ENCODE peak calls at places on chromosomes 2 and 18, in five cellular contexts. One of them, this sample, is unnamed.

GRCh38 chr18:26460449-26461091 is 87.8 kb downstream of the KCTD1 start:
- DNase-seq in small intestine: no peak
- DNase-seq in ovary: no peak
- DNase-seq in sigmoid colon: no peak
- DNase-seq in tibial artery: no peak
- DNase-seq in this sample: peak; percentile 77

GRCh38 chr2:235709124-235709813 is 215.4 kb downstream of the AGAP1 start:
- DNase-seq in sigmoid colon: peak; percentile 41
- DNase-seq in tibial artery: no peak
- DNase-seq in ovary: no peak
- DNase-seq in small intestine: peak; percentile 99
- DNase-seq in this sample: no peak

GRCh38 chr2:40554665-40555294 is 102.9 kb upstream of the SLC8A1 start:
- DNase-seq in tibial artery: peak; percentile 84
- DNase-seq in ovary: peak; percentile 15
- DNase-seq in small intestine: peak; percentile 80
- DNase-seq in sigmoid colon: peak; percentile 70
- DNase-seq in this sample: peak; percentile 58

GRCh38 chr2:37985333-37985732 is 60.2 kb downstream of the RMDN2 start:
- DNase-seq in ovary: no peak
- DNase-seq in tibial artery: no peak
- DNase-seq in small intestine: no peak
- DNase-seq in sigmoid colon: no peak
- DNase-seq in this sample: no peak

GRCh38 chr2:151518802-151519201 is 109.1 kb downstream of the RIF1 start:
- DNase-seq in ovary: no peak
- DNase-seq in tibial artery: no peak
- DNase-seq in small intestine: no peak
- DNase-seq in sigmoid colon: no peak
- DNase-seq in this sample: no peak

GRCh38 chr18:34901299-34901698 is 139.9 kb upstream of the MAPRE2 start:
- DNase-seq in small intestine: no peak
- DNase-seq in ovary: no peak
- DNase-seq in tibial artery: no peak
- DNase-seq in sigmoid colon: no peak
- DNase-seq in this sample: no peak

GRCh38 chr2:118177318-118177717 is 89.0 kb downstream of the INSIG2 start:
- DNase-seq in sigmoid colon: no peak
- DNase-seq in ovary: no peak
- DNase-seq in small intestine: peak; percentile 57
- DNase-seq in tibial artery: no peak
- DNase-seq in this sample: no peak

GRCh38 chr2:74759991-74760390 is 73.9 kb upstream of the HK2 start:
- DNase-seq in tibial artery: no peak
- DNase-seq in ovary: no peak
- DNase-seq in sigmoid colon: no peak
- DNase-seq in small intestine: no peak
- DNase-seq in this sample: no peak

GRCh38 chr2:228689049-228689448 is 507.6 kb upstream of the SPHKAP start:
- DNase-seq in sigmoid colon: no peak
- DNase-seq in ovary: no peak
- DNase-seq in small intestine: no peak
- DNase-seq in tibial artery: no peak
- DNase-seq in this sample: no peak

GRCh38 chr2:98086491-98087446 is at the start of gene VWA3B:
- DNase-seq in ovary: peak; percentile 33
- DNase-seq in tibial artery: no peak
- DNase-seq in sigmoid colon: peak; percentile 76
- DNase-seq in small intestine: peak; percentile 90
- DNase-seq in this sample: peak; percentile 84

GRCh38 chr2:85445316-85446295 is 27.1 kb downstream of the SH2D6 start:
- DNase-seq in sigmoid colon: peak; percentile 88
- DNase-seq in tibial artery: no peak
- DNase-seq in ovary: peak; percentile 81
- DNase-seq in small intestine: no peak
- DNase-seq in this sample: peak; percentile 27

GRCh38 chr18:46917808-46918600 is 602 bp downstream of the KATNAL2 start:
- DNase-seq in ovary: peak; percentile 16
- DNase-seq in small intestine: peak; percentile 20
- DNase-seq in tibial artery: peak; percentile 37
- DNase-seq in sigmoid colon: no peak
- DNase-seq in this sample: peak; percentile 38

GRCh38 chr2:32425719-32426141 is 68.9 kb downstream of the BIRC6 start:
- DNase-seq in small intestine: no peak
- DNase-seq in sigmoid colon: no peak
- DNase-seq in tibial artery: no peak
- DNase-seq in ovary: no peak
- DNase-seq in this sample: no peak

GRCh38 chr2:131014141-131014540 is 79.1 kb downstream of the FAM168B start:
- DNase-seq in sigmoid colon: no peak
- DNase-seq in tibial artery: no peak
- DNase-seq in ovary: no peak
- DNase-seq in small intestine: no peak
- DNase-seq in this sample: no peak

GRCh38 chr2:118089015-118089800 is 937 bp downstream of the INSIG2 start:
- DNase-seq in ovary: no peak
- DNase-seq in small intestine: peak; percentile 62
- DNase-seq in tibial artery: peak; percentile 38
- DNase-seq in sigmoid colon: no peak
- DNase-seq in this sample: peak; percentile 12

GRCh38 chr2:131047275-131047652 is 46.0 kb downstream of the FAM168B start:
- DNase-seq in ovary: no peak
- DNase-seq in tibial artery: no peak
- DNase-seq in sigmoid colon: peak; percentile 52
- DNase-seq in small intestine: no peak
- DNase-seq in this sample: no peak

DNA sequence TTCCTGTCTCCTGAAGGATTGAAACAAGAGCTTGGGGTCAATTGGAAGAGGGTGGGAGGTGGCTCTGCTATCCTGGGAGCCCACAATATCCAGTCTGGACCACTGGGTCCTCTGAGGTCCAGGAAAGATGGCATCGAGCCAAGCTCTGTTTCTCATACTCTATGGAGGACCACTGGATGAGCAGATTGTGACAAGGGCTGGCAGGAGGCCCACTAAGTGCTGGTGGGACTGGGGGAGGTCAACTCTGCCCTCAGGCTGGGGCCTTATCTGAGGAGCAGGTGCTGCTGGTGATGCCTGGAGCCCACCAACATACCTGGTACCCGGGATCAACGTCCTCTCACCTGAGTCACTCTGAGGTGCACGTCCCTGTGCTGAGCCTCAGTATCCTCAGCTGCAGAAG is 142.4 kb downstream of the NDUFA10 start:
- DNase-seq in tibial artery: no peak
- DNase-seq in small intestine: no peak
- DNase-seq in sigmoid colon: no peak
- DNase-seq in ovary: no peak
- DNase-seq in this sample: no peak
- H3K9me3 ChIP-seq in tibial artery: no peaks in the 10 kb centered on the region
- H3K9me3 ChIP-seq in small intestine: no peaks in the 10 kb centered on the region
- H3K9me3 ChIP-seq in sigmoid colon: peaks cover 13% of the 10 kb centered on the region
- H3K9me3 ChIP-seq in ovary: no peaks in the 10 kb centered on the region
- H3K9me3 ChIP-seq in this sample: no peaks in the 10 kb centered on the region

DNA sequence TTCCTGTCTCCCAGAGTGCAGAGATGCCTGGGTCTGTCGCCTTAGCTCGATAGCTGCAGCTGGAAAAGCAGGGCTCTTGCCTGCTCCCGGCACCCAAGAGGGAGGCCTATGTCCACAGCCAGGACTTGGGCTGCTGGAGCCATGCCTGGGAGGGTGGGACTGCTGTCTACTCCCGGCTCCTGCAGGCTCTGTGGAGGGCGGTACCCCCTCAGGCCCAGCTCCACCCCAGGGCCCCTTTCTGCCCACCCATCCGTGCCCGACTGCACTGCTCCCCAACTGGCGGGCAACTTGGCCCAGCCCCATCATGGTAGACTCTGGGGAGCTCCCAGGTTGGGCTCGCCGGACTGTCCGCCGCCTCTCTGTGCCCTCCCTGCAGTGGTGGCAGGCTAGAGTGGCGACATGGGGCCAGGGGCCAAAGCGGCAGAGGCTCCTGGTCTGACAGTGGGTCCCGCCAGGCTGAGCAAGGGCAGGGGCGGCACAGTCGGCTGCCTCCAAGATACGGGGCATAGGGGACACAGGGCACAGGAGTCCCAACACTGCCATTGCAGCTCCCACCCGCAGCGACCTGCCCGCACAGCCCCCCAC is 901.0 kb downstream of the CCDC85A start:
- DNase-seq in tibial artery: no peak
- DNase-seq in small intestine: no peak
- DNase-seq in sigmoid colon: no peak
- DNase-seq in ovary: no peak
- DNase-seq in this sample: no peak
- H3K9me3 ChIP-seq in tibial artery: no peaks in the 10 kb centered on the region
- H3K9me3 ChIP-seq in small intestine: peaks cover 3% of the 10 kb centered on the region
- H3K9me3 ChIP-seq in sigmoid colon: no peaks in the 10 kb centered on the region
- H3K9me3 ChIP-seq in ovary: no peaks in the 10 kb centered on the region
- H3K9me3 ChIP-seq in this sample: no peaks in the 10 kb centered on the region

DNA sequence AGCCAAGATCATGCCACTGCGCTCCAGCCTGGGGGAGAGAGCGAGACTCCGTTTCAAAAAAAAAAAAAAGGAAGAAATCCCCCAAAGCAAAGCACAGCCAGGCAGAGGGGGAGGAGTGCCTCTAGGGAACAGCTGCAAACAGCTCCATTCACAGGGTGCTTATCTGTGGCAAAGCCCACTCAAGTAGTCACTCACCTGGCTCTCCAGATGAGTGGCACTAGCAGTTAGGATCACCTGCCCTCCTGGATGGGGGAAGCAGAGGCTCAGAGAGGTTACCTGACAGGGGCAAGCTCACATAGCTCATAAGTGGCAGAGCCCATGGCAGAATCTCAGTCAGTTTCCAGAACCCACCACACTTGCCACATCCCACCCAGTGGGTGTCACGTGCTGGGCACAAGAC is 30.3 kb downstream of the TFCP2L1 start:
- DNase-seq in small intestine: no peak
- DNase-seq in ovary: no peak
- DNase-seq in tibial artery: no peak
- DNase-seq in sigmoid colon: peak; percentile 27
- DNase-seq in this sample: no peak
- H3K9me3 ChIP-seq in small intestine: no peaks in the 10 kb centered on the region
- H3K9me3 ChIP-seq in ovary: no peaks in the 10 kb centered on the region
- H3K9me3 ChIP-seq in tibial artery: no peaks in the 10 kb centered on the region
- H3K9me3 ChIP-seq in sigmoid colon: no peaks in the 10 kb centered on the region
- H3K9me3 ChIP-seq in this sample: no peaks in the 10 kb centered on the region

DNA sequence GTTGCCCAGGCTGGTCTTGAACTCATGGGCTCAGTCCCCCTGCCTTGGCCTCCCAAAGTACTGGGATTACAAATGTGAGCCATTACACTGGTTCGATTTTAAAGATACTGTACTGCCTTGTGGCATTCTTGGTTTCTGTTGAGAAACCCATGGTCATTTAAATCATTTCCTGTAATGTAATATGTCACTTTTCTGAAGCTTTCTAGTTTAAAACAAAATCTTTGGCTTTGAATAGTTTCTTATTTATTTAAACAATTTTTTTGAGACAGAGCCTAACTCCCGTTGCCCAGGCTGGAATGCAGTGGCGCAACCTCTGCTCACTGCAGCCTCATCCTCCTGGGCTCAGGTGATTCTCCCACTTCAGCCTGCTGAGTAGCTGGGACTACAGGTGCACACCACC is 8.9 kb downstream of the ZNF512 start:
- DNase-seq in ovary: no peak
- DNase-seq in tibial artery: no peak
- DNase-seq in sigmoid colon: no peak
- DNase-seq in small intestine: no peak
- DNase-seq in this sample: no peak
- H3K9me3 ChIP-seq in ovary: no peaks in the 10 kb centered on the region
- H3K9me3 ChIP-seq in tibial artery: no peaks in the 10 kb centered on the region
- H3K9me3 ChIP-seq in sigmoid colon: peaks cover 3% of the 10 kb centered on the region
- H3K9me3 ChIP-seq in small intestine: no peaks in the 10 kb centered on the region
- H3K9me3 ChIP-seq in this sample: no peaks in the 10 kb centered on the region

GRCh38 chr18:78902795-78903435 is 76.7 kb upstream of the SALL3 start:
- DNase-seq in ovary: no peak
- DNase-seq in sigmoid colon: no peak
- DNase-seq in tibial artery: no peak
- DNase-seq in small intestine: no peak
- DNase-seq in this sample: no peak

GRCh38 chr18:78904179-78904531 is 75.5 kb upstream of the SALL3 start:
- DNase-seq in ovary: no peak
- DNase-seq in sigmoid colon: no peak
- DNase-seq in tibial artery: no peak
- DNase-seq in small intestine: no peak
- DNase-seq in this sample: no peak

GRCh38 chr18:78903436-78904178 is 76.0 kb upstream of the SALL3 start:
- DNase-seq in tibial artery: no peak
- DNase-seq in small intestine: no peak
- DNase-seq in sigmoid colon: no peak
- DNase-seq in ovary: no peak
- DNase-seq in this sample: no peak

GRCh38 chr18:78906066-78906465 is 73.6 kb upstream of the SALL3 start:
- DNase-seq in tibial artery: no peak
- DNase-seq in ovary: no peak
- DNase-seq in sigmoid colon: no peak
- DNase-seq in small intestine: no peak
- DNase-seq in this sample: no peak

DNA sequence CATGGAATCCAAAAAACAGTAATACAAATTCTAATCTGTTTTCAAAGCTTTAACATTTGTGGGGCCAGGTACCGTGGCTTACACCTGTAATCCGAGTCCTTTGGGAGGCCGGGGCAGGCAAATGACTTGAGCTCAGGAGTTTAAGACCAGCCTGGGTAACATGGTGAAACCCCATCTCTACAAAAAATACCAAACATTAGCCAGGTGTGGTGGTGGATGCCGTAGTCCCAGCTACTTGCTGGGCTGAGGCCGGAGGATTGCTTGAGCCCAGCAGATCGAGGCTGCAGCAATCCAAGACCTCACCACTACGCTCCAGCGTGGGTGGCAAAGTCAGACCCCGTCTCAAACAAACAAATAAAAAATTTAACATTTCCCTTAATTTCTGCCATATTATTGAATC is 74.3 kb upstream of the SALL3 start:
- DNase-seq in sigmoid colon: no peak
- DNase-seq in small intestine: no peak
- DNase-seq in ovary: no peak
- DNase-seq in tibial artery: no peak
- DNase-seq in this sample: no peak
- H3K9me3 ChIP-seq in sigmoid colon: no peaks in the 10 kb centered on the region
- H3K9me3 ChIP-seq in small intestine: no peaks in the 10 kb centered on the region
- H3K9me3 ChIP-seq in ovary: no peaks in the 10 kb centered on the region
- H3K9me3 ChIP-seq in tibial artery: no peaks in the 10 kb centered on the region
- H3K9me3 ChIP-seq in this sample: no peaks in the 10 kb centered on the region

DNA sequence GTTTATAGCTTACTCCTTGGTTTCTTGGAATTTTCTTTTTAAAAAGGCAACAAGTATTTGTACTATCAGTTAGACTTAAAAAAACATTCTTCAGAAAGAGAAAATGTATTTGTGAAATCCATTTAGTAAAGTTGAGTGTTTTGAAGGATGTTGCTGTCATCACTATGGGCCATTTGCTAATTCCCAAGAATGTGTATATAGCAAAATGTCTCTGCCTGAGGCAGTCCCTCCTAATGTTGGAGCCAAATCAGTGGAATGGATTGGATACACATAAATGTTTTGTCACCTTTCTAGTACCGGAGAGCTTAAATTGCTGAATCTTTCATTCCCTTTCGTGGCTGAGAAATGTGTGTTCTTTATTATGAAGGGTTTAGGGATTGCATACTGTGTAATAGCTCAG is 890.2 kb upstream of the ZEB2 start:
- DNase-seq in sigmoid colon: no peak
- DNase-seq in small intestine: no peak
- DNase-seq in ovary: no peak
- DNase-seq in tibial artery: no peak
- DNase-seq in this sample: no peak
- H3K9me3 ChIP-seq in sigmoid colon: no peaks in the 10 kb centered on the region
- H3K9me3 ChIP-seq in small intestine: no peaks in the 10 kb centered on the region
- H3K9me3 ChIP-seq in ovary: no peaks in the 10 kb centered on the region
- H3K9me3 ChIP-seq in tibial artery: no peaks in the 10 kb centered on the region
- H3K9me3 ChIP-seq in this sample: no peaks in the 10 kb centered on the region

GRCh38 chr2:18845854-18846253 is 256.5 kb upstream of the NT5C1B start:
- DNase-seq in tibial artery: no peak
- DNase-seq in small intestine: no peak
- DNase-seq in sigmoid colon: no peak
- DNase-seq in ovary: no peak
- DNase-seq in this sample: no peak
- H3K9me3 ChIP-seq in tibial artery: no peaks in the 10 kb centered on the region
- H3K9me3 ChIP-seq in small intestine: no peaks in the 10 kb centered on the region
- H3K9me3 ChIP-seq in sigmoid colon: no peaks in the 10 kb centered on the region
- H3K9me3 ChIP-seq in ovary: no peaks in the 10 kb centered on the region
- H3K9me3 ChIP-seq in this sample: no peaks in the 10 kb centered on the region

This sample was measured in right cardiac atrium.